ENCODE peak calls at places on chromosomes 4 and X, in four cellular contexts. T is HepG2, H is SK-N-SH, U is A549. Y is an unnamed sample.

GRCh38 chr4:139522457-139522856 is 33.6 kb downstream of the SETD7 start:
- DNase-seq in H (no peak), U (no peak), T (peak), Y (no peak)

GRCh38 chr4:163194593-163194992 is 27.9 kb upstream of the NAF1 start:
- DNase-seq in H (no peak), U (no peak), T (no peak), Y (no peak)

GRCh38 chr4:43234626-43235025 is 342.1 kb downstream of the GRXCR1 start:
- DNase-seq in U (no peak), H (no peak), T (no peak), Y (no peak)

GRCh38 chrX:69493193-69493592 is 10.9 kb upstream of the NALF2 start:
- DNase-seq in U (peak), H (peak), T (peak), Y (no peak)

GRCh38 chrX:110755611-110756010 is 40.0 kb downstream of the CHRDL1 start:
- DNase-seq in T (no peak), U (no peak), H (no peak), Y (no peak)

GRCh38 chr4:44663539-44664263 is 12.3 kb upstream of the YIPF7 start:
- DNase-seq in U (no peak), T (no peak), H (no peak), Y (no peak)

GRCh38 chrX:30910124-30910860 is 21.2 kb upstream of the TAB3 start:
- DNase-seq in H (no peak), U (no peak), T (no peak), Y (no peak)

GRCh38 chrX:8748855-8749254 is 16.9 kb upstream of the ANOS1 start:
- DNase-seq in H (peak), U (peak), T (no peak), Y (no peak)

GRCh38 chrX:12611471-12611870 is 179.7 kb upstream of the PRPS2 start:
- DNase-seq in T (no peak), U (no peak), H (no peak), Y (no peak)

GRCh38 chr4:178215754-178216153 is 773.5 kb upstream of the AGA start:
- DNase-seq in T (no peak), U (no peak), H (no peak), Y (no peak)

GRCh38 chr4:185912779-185913178 is 100.8 kb upstream of the SORBS2 start:
- DNase-seq in U (no peak), H (no peak), T (no peak), Y (no peak)

GRCh38 chr4:25861422-25861926 is 1.3 kb downstream of the SEL1L3 start:
- DNase-seq in H (no peak), U (no peak), T (no peak), Y (no peak)

GRCh38 chr4:82748176-82748575 is 50.4 kb downstream of the SCD5 start:
- DNase-seq in H (no peak), T (no peak), U (no peak), Y (no peak)

GRCh38 chr4:184437988-184438774 is 36.2 kb downstream of the IRF2 start:
- DNase-seq in T (no peak), H (no peak), U (no peak), Y (no peak)

GRCh38 chr4:80201326-80202151 is 4.2 kb downstream of the PRDM8 start:
- DNase-seq in H (no peak), U (no peak), T (no peak), Y (no peak)

GRCh38 chrX:87679849-87680248 is 162.2 kb downstream of the KLHL4 start:
- DNase-seq in H (no peak), T (no peak), U (no peak), Y (no peak)

GRCh38 chrX:13281289-13281688 is 38.6 kb downstream of the ATXN3L start:
- DNase-seq in H (no peak), U (no peak), T (no peak), Y (no peak)

GRCh38 chr4:57102050-57102564 is 8.1 kb downstream of the IGFBP7 start:
- DNase-seq in T (peak), H (no peak), U (no peak), Y (no peak)

GRCh38 chr4:140080883-140081282 is 73.1 kb downstream of the MAML3 start:
- DNase-seq in U (no peak), H (no peak), T (no peak), Y (no peak)

GRCh38 chr4:112793033-112793432 is 156.1 kb downstream of the LARP7 start:
- DNase-seq in U (no peak), H (no peak), T (no peak), Y (no peak)

GRCh38 chr4:2067446-2068197 is 8.5 kb downstream of the NAT8L start:
- DNase-seq in T (no peak), H (no peak), U (no peak), Y (no peak)

GRCh38 chrX:723781-724180 is 93.2 kb downstream of the SHOX start:
- DNase-seq in U (no peak), T (no peak), H (no peak), Y (no peak)

GRCh38 chr4:26252349-26252748 is 68.5 kb upstream of the RBPJ start:
- DNase-seq in U (no peak), H (no peak), T (peak), Y (peak)

GRCh38 chr4:142556048-142556447 is 290.1 kb downstream of the INPP4B start:
- DNase-seq in U (no peak), T (no peak), H (no peak), Y (no peak)

GRCh38 chrX:13007519-13008188 is 32.7 kb downstream of the TMSB4X start:
- DNase-seq in T (no peak), H (no peak), U (no peak), Y (no peak)

GRCh38 chr4:41873380-41874295 is 61.6 kb upstream of the TMEM33 start:
- DNase-seq in H (peak), U (no peak), T (no peak), Y (no peak)

GRCh38 chrX:119552508-119552907 is 12.7 kb downstream of the STEEP1 start:
- DNase-seq in T (no peak), H (no peak), U (no peak), Y (no peak)
- TF ChIP-seq PBX3 in T (no peak), H (no peak), U (no peak), Y (no peak)

GRCh38 chr4:101439926-101440325 is 92.6 kb upstream of the PPP3CA start:
- DNase-seq in T (no peak), U (no peak), H (no peak), Y (no peak)
- TF ChIP-seq SMC3 in T (no peak), U (no peak), H (no peak), Y (no peak)

GRCh38 chr4:174926958-174927357 is 8.8 kb downstream of the ADAM29 start:
- DNase-seq in U (no peak), T (no peak), H (no peak), Y (no peak)

GRCh38 chr4:174930895-174931294 is 12.7 kb downstream of the ADAM29 start:
- DNase-seq in H (no peak), T (no peak), U (no peak), Y (no peak)

GRCh38 chr4:174928575-174929253 is 10.6 kb downstream of the ADAM29 start:
- DNase-seq in H (no peak), U (no peak), T (no peak), Y (peak)

GRCh38 chr4:174929346-174929745 is 11.2 kb downstream of the ADAM29 start:
- DNase-seq in T (no peak), U (no peak), H (no peak), Y (no peak)

DNA sequence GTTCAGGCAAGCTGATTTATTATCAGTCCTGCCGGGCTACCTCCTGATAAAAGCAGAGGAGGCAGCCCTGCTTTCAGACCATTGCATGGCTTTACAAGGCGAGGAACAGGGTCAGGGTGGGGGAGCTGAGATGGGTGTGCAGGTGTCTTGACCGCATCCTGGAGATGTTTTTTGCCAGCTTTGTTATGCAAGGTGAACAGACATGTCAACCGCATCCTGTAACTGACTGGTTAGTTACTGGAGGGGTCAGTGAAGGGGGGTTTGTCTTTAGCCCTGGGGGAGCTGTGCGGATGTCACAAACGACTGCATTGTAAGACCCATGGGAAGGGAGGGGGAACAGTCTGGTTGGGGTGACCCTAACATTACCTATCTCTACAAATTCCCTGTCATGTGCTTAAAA is 10.0 kb downstream of the ADAM29 start:
- DNase-seq in H (no peak), T (no peak), U (no peak), Y (peak)
- TF ChIP-seq PBX3 in H (no peak), T (no peak), U (no peak), Y (peak)

GRCh38 chr4:8478371-8478770 is 37.8 kb downstream of the TRMT44 start:
- DNase-seq in H (peak), T (no peak), U (no peak), Y (no peak)

GRCh38 chr4:8477676-8478075 is 37.1 kb downstream of the TRMT44 start:
- DNase-seq in T (no peak), H (no peak), U (no peak), Y (no peak)

GRCh38 chr4:8480221-8480620 is 39.6 kb downstream of the TRMT44 start:
- DNase-seq in T (no peak), U (no peak), H (no peak), Y (no peak)

GRCh38 chr4:8477095-8477635 is 36.6 kb downstream of the TRMT44 start:
- DNase-seq in U (no peak), H (peak), T (no peak), Y (no peak)

GRCh38 chr4:8478801-8479744 is 38.5 kb downstream of the TRMT44 start:
- DNase-seq in T (no peak), H (no peak), U (no peak), Y (no peak)
- TF ChIP-seq SMC3 in T (no peak), H (no peak), U (no peak), Y (no peak)

GRCh38 chrX:125382148-125382628 is 62.5 kb downstream of the TEX13C start:
- DNase-seq in H (no peak), T (no peak), U (no peak), Y (no peak)
- TF ChIP-seq PBX3 in H (no peak), T (no peak), U (no peak), Y (no peak)

DNA sequence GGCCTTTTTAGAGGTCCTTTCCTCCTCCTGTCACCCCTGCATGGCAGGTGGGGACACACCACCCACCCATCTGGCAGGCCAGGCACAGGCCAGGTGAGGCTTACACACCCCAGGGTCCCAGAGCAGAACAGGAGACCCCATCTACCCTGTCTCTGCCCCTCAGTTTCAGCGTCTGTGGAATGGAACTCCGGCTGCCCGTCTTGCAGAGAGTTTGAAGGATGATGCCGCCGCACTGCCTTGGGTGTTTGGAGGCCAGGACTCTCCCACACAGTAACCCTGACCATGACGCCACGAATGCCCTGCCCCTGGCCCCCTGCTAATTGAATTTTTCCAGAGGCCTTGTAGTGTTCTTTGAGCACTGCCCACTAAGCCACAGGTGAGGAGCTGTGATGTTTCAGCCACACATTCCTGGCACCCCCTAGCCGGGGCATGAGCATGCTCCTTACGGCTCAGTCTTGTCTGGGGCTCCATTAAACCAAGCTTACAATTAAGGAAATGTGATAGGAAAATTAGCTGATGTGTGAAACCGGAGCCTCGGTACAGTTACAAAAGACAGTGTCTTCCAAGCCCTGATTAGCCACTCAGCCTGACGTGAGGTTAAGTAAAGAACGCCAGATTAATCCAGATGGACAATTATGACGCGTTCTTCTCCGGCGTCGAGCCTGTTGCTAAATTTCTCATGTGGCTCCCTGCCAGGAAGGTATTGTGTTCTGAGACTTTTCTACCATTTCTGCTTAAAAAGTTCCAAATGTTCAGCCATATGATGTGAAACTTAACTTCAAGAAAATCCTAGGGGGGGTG is 39.3 kb downstream of the HMX1 start:
- DNase-seq in T (no peak), H (no peak), U (no peak), Y (no peak)
- TF ChIP-seq SMC3 in T (no peak), H (no peak), U (no peak), Y (no peak)

GRCh38 chr4:76705497-76705896 is 192.4 kb downstream of the SOWAHB start:
- DNase-seq in U (no peak), T (no peak), H (no peak), Y (no peak)

GRCh38 chr4:76703123-76703490 is 194.8 kb downstream of the SOWAHB start:
- DNase-seq in U (no peak), H (no peak), T (no peak), Y (no peak)

GRCh38 chr4:76704133-76704881 is 193.6 kb downstream of the SOWAHB start:
- DNase-seq in T (no peak), U (no peak), H (no peak), Y (no peak)

GRCh38 chr4:76702440-76703122 is 195.4 kb downstream of the SOWAHB start:
- DNase-seq in T (no peak), H (no peak), U (no peak), Y (no peak)

DNA sequence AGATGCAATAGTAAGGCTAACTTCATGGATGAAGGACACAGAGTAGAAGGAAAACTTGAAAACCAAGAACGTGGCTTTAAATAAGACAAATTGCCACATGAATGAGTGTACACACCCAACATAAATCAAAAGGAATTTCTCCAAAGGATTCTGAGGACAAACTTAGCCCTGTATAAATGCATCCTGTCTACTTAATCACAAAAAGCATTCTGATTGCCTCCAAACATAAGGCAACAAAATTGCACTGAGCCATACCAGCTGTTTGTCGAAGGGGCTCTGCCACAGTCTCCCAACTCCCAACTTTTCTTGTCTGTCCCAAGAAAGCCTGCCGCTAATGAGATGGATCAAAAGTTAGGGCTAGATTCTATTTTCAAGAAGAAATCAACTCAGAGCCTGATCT is 194.3 kb downstream of the SOWAHB start:
- DNase-seq in H (no peak), T (no peak), U (no peak), Y (no peak)
- TF ChIP-seq PBX3 in H (peak), T (no peak), U (no peak), Y (no peak)

GRCh38 chr4:6252051-6252450 is 17.6 kb upstream of the WFS1 start:
- DNase-seq in U (no peak), H (no peak), T (no peak), Y (no peak)
- TF ChIP-seq SMC3 in U (no peak), H (no peak), T (no peak), Y (no peak)

DNA sequence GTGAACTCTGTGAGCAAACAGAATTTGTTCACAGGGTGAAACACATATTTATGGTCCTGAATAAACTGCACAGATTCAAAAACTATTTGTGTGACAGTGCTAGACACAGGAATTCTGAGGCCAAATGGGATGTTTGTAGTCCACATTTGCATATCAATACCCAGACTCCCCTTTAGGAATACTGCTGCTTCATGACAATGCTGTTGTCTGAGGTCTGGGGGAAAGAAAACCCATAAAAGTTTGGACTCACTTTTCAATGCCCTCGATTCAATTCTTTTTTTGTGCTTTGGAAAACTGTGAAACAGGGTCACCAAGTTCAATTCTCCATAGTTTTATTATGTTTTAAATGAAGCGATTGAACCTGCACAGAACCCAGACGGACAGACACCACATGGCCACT is 92.2 kb upstream of the MAD2L1 start:
- DNase-seq in U (no peak), H (no peak), T (no peak), Y (no peak)
- TF ChIP-seq PBX3 in U (no peak), H (no peak), T (no peak), Y (no peak)

Y was measured in GM12878.